ENCODE peak calls at places on chromosome 9, in ten cellular contexts. I is H9, T is stomach, K is AG04450, G is right atrium auricular region, S is mammary epithelial cell, M is heart right ventricle, V is lung, U is GM23338, W is suprapubic skin. H is an unnamed sample.

GRCh38 chr9:136685792-136686533 is 1.3 kb downstream of the AGPAT2 start:
- DNase-seq in I (no peak), T (no peak), K (no peak), G (no peak), S (no peak), M (peak; percentile 29), V (no peak), U (no peak), W (no peak), H (no peak)

GRCh38 chr9:83231039-83231438 is 168.1 kb upstream of the RASEF start:
- DNase-seq in I (no peak), T (no peak), K (no peak), G (no peak), S (no peak), M (no peak), V (no peak), U (peak; percentile 83), W (no peak), H (no peak)

GRCh38 chr9:137705443-137705863 is 86.6 kb downstream of the EHMT1 start:
- DNase-seq in I (no peak), T (no peak), K (no peak), G (no peak), S (no peak), M (no peak), V (no peak), U (no peak), W (no peak), H (no peak)

GRCh38 chr9:38196721-38197120 is 127.7 kb upstream of the SHB start:
- DNase-seq in I (no peak), T (no peak), K (no peak), G (peak; percentile 30), S (peak; percentile 15), M (no peak), V (no peak), U (no peak), W (no peak), H (no peak)

GRCh38 chr9:83432104-83432627 is 106.0 kb downstream of the FRMD3 start:
- DNase-seq in I (peak; percentile 65), T (peak; percentile 97), K (no peak), G (peak; percentile 73), S (no peak), M (peak; percentile 81), V (peak; percentile 78), U (peak; percentile 69), W (peak; percentile 68), H (peak; percentile 56)

GRCh38 chr9:109922617-109923260 is 142.7 kb downstream of the PALM2AKAP2 start:
- DNase-seq in I (no peak), T (no peak), K (no peak), G (no peak), S (peak; percentile 3), M (no peak), V (no peak), U (no peak), W (no peak), H (no peak)

GRCh38 chr9:123680382-123680781 is 249.5 kb downstream of the DENND1A start:
- DNase-seq in I (no peak), T (no peak), K (no peak), G (no peak), S (no peak), M (no peak), V (no peak), U (no peak), W (no peak), H (no peak)

GRCh38 chr9:93674580-93675335 is 98.4 kb downstream of the PHF2 start:
- DNase-seq in I (peak; percentile 17), T (peak; percentile 19), K (no peak), G (peak; percentile 47), S (no peak), M (no peak), V (no peak), U (no peak), W (peak; percentile 52), H (peak; percentile 0)

GRCh38 chr9:93663877-93664548 is 87.6 kb downstream of the PHF2 start:
- DNase-seq in I (no peak), T (no peak), K (no peak), G (no peak), S (no peak), M (no peak), V (no peak), U (no peak), W (peak; percentile 42), H (no peak)

GRCh38 chr9:3906437-3907213 is 380.8 kb upstream of the RFX3 start:
- DNase-seq in I (no peak), T (no peak), K (peak; percentile 83), G (peak; percentile 60), S (peak; percentile 89), M (no peak), V (peak; percentile 35), U (no peak), W (no peak), H (no peak)

GRCh38 chr9:126482361-126483044 is 131.2 kb upstream of the LMX1B start:
- DNase-seq in I (peak; percentile 78), T (no peak), K (no peak), G (no peak), S (no peak), M (peak; percentile 59), V (no peak), U (peak; percentile 82), W (no peak), H (no peak)

GRCh38 chr9:34171753-34172535 is 6.9 kb upstream of the UBAP1 start:
- DNase-seq in I (no peak), T (no peak), K (no peak), G (no peak), S (no peak), M (no peak), V (peak; percentile 44), U (peak; percentile 43), W (no peak), H (no peak)

DNA sequence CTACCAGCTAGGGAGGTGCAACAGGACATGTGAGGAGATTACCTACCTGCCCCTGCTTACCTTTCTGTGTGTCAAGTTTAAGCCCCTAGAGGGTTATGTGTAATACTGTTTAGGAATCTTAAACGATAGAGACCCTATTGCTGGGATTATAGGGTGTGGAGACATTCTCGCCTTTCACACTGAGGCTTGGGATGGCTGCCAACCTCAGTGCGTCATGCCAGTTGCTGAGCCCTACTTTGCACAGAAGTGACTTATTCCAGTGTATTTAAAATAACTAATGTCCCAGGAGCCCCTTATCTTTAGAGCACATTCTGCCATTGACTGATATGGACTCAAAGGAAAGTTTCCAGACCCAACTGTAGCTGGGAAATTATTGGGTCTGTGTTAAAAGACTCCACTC is 76.6 kb upstream of the XPA start:
- DNase-seq in I (no peak), T (peak; percentile 47), K (no peak), G (peak; percentile 83), S (no peak), M (peak; percentile 56), V (no peak), U (no peak), W (no peak), H (no peak)
- H3K27ac ChIP-seq in I (no peak overlapping the region), T (no peak overlapping the region), K (no peak overlapping the region), G (no peak overlapping the region), S (no peak overlapping the region), M (no peak overlapping the region), V (no peak overlapping the region), U (no peak overlapping the region), W (no peak overlapping the region), H (no peak overlapping the region)

GRCh38 chr9:128722380-128723351 is 1.3 kb downstream of the ZDHHC12 start:
- DNase-seq in I (peak; percentile 24), T (no peak), K (no peak), G (no peak), S (no peak), M (no peak), V (no peak), U (no peak), W (no peak), H (no peak)

GRCh38 chr9:128723866-128724743 is at the start of gene ZDHHC12:
- DNase-seq in I (peak; percentile 99), T (peak; percentile 100), K (peak; percentile 81), G (peak; percentile 95), S (peak; percentile 98), M (peak; percentile 95), V (peak; percentile 99), U (peak; percentile 100), W (peak; percentile 97), H (peak; percentile 92)

GRCh38 chr9:128727626-128728248 is 3.8 kb upstream of the ZDHHC12 start:
- DNase-seq in I (no peak), T (no peak), K (no peak), G (no peak), S (no peak), M (no peak), V (no peak), U (no peak), W (no peak), H (no peak)

GRCh38 chr9:128723352-128723865 is 518 bp downstream of the ZDHHC12 start:
- DNase-seq in I (peak; percentile 21), T (no peak), K (no peak), G (no peak), S (no peak), M (no peak), V (no peak), U (no peak), W (no peak), H (no peak)

DNA sequence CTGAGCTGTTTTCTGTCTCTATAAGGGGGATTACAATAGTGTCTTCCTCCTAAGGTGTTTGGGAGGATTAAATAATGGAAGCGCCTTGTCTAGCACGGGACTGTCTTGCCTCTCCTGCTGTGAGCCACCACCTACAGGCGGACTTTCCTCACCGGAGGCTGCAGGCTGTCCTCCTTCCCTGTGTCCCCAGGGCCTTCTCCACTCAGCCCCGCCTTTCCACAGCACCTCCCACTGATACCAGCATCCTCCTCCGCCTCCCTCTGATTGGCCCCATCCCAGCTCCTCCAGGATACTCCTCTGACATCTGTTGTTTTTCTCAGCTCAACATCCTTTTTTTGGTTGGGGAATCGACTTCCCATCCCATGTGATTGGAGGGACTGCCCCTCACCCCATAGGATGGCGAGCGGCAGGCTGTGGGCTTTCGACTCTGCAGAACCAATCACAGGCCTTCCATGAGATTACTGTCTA is 851 bp upstream of the ZDHHC12 start:
- DNase-seq in I (peak; percentile 97), T (peak; percentile 59), K (peak; percentile 26), G (peak; percentile 77), S (peak; percentile 71), M (peak; percentile 79), V (peak; percentile 59), U (peak; percentile 97), W (peak; percentile 88), H (no peak)
- TF ChIP-seq CTCF in I (no peak), T (no peak), K (no peak), G (no peak), S (no peak), M (peak; percentile 5), V (no peak), U (no peak), W (no peak), H (no peak)

DNA sequence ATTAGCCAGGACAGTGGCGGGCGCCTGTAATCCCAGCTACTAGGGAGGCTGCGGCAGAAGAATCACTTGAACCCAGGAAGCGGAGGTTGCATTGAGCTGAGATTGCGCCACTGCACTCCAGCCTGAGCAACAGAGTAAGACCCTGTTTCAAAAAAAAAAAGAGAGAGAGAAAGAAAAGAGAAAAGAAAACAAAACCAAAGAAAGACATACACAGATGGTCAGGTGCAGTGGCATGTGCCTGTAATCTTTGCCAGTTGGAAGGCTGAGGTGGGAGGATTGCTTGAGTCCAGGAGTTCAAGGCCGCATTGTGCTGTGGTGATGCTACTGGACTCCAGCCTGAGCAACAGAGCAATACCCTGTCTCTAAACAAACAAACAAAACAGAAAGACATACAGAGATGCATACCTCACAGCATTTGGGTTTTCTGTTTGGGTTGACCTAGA is 10.0 kb upstream of the PSAT1 start:
- DNase-seq in I (no peak), T (no peak), K (no peak), G (no peak), S (no peak), M (no peak), V (peak; percentile 2), U (no peak), W (no peak), H (no peak)
- H3K27ac ChIP-seq in I (no peak overlapping the region), T (no peak overlapping the region), K (no peak overlapping the region), G (no peak overlapping the region), S (no peak overlapping the region), M (no peak overlapping the region), V (no peak overlapping the region), U (no peak overlapping the region), W (no peak overlapping the region), H (no peak overlapping the region)

GRCh38 chr9:117413346-117414219 is 1.3 kb downstream of the ASTN2 start:
- DNase-seq in I (peak; percentile 60), T (no peak), K (no peak), G (no peak), S (peak; percentile 1), M (no peak), V (no peak), U (peak; percentile 82), W (no peak), H (no peak)
- TF ChIP-seq CTCF in I (peak; percentile 31), T (no peak), K (no peak), G (no peak), S (no peak), M (no peak), V (no peak), U (peak; percentile 22), W (no peak), H (no peak)

H was measured in thoracic aorta.